ENCODE peak calls at places on chromosomes 12 and 14, in four cellular contexts. One of them, this sample, is unnamed.

GRCh38 chr14:106507354-106507753 is 981.0 kb downstream of the TMEM121 start:
- DNase-seq in germinal center: no peak
- DNase-seq in epithelial cell of esophagus: no peak
- DNase-seq in Peyer's patch: no peak
- DNase-seq in this sample: no peak

GRCh38 chr12:12946686-12947355 is 5.1 kb downstream of the GPRC5D start:
- DNase-seq in germinal center: no peak
- DNase-seq in epithelial cell of esophagus: no peak
- DNase-seq in Peyer's patch: no peak
- DNase-seq in this sample: no peak

GRCh38 chr14:104224516-104225281 is 86.3 kb downstream of the KIF26A start:
- DNase-seq in germinal center: peak; percentile 58
- DNase-seq in epithelial cell of esophagus: no peak
- DNase-seq in Peyer's patch: peak; percentile 68
- DNase-seq in this sample: no peak

GRCh38 chr14:104657114-104657524 is 32.3 kb upstream of the INF2 start:
- DNase-seq in germinal center: peak; percentile 91
- DNase-seq in epithelial cell of esophagus: no peak
- DNase-seq in Peyer's patch: no peak
- DNase-seq in this sample: no peak

GRCh38 chr12:46484396-46485061 is 112.0 kb upstream of the SLC38A2 start:
- DNase-seq in germinal center: no peak
- DNase-seq in epithelial cell of esophagus: no peak
- DNase-seq in Peyer's patch: no peak
- DNase-seq in this sample: no peak

GRCh38 chr14:100803694-100804075 is 22.2 kb upstream of the MEG3 start:
- DNase-seq in germinal center: no peak
- DNase-seq in epithelial cell of esophagus: no peak
- DNase-seq in Peyer's patch: no peak
- DNase-seq in this sample: no peak

GRCh38 chr14:99728231-99728920 is 44.3 kb downstream of the CYP46A1 start:
- DNase-seq in germinal center: no peak
- DNase-seq in epithelial cell of esophagus: no peak
- DNase-seq in Peyer's patch: peak; percentile 34
- DNase-seq in this sample: no peak

GRCh38 chr12:107014050-107014449 is 27.1 kb upstream of the MTERF2 start:
- DNase-seq in germinal center: no peak
- DNase-seq in epithelial cell of esophagus: peak; percentile 96
- DNase-seq in Peyer's patch: no peak
- DNase-seq in this sample: peak; percentile 52

GRCh38 chr14:76773188-76773885 is 12.1 kb downstream of the VASH1 start:
- DNase-seq in germinal center: no peak
- DNase-seq in epithelial cell of esophagus: peak; percentile 72
- DNase-seq in Peyer's patch: no peak
- DNase-seq in this sample: no peak

GRCh38 chr12:101877816-101878811 is 734 bp downstream of the DRAM1 start:
- DNase-seq in germinal center: peak; percentile 7
- DNase-seq in epithelial cell of esophagus: peak; percentile 32
- DNase-seq in Peyer's patch: no peak
- DNase-seq in this sample: peak; percentile 8

GRCh38 chr12:12704593-12705230 is 8.7 kb upstream of the GPR19 start:
- DNase-seq in germinal center: peak; percentile 28
- DNase-seq in epithelial cell of esophagus: peak; percentile 92
- DNase-seq in Peyer's patch: no peak
- DNase-seq in this sample: peak; percentile 81

GRCh38 chr14:63949696-63950095 is 96.9 kb downstream of the SYNE2 start:
- DNase-seq in germinal center: no peak
- DNase-seq in epithelial cell of esophagus: peak; percentile 25
- DNase-seq in Peyer's patch: no peak
- DNase-seq in this sample: no peak

GRCh38 chr12:68175566-68176033 is 16.1 kb upstream of the IFNG start:
- DNase-seq in germinal center: peak; percentile 19
- DNase-seq in epithelial cell of esophagus: no peak
- DNase-seq in Peyer's patch: no peak
- DNase-seq in this sample: peak; percentile 61

GRCh38 chr14:106841701-106842100 is 1315.3 kb downstream of the TMEM121 start:
- DNase-seq in germinal center: no peak
- DNase-seq in epithelial cell of esophagus: peak; percentile 11
- DNase-seq in Peyer's patch: no peak
- DNase-seq in this sample: no peak

GRCh38 chr14:105140581-105140980 is 28.0 kb downstream of the JAG2 start:
- DNase-seq in germinal center: no peak
- DNase-seq in epithelial cell of esophagus: no peak
- DNase-seq in Peyer's patch: no peak
- DNase-seq in this sample: no peak

GRCh38 chr14:60092516-60092915 is 793 bp downstream of the PCNX4 start:
- DNase-seq in germinal center: peak; percentile 16
- DNase-seq in epithelial cell of esophagus: peak; percentile 29
- DNase-seq in Peyer's patch: no peak
- DNase-seq in this sample: peak; percentile 9

GRCh38 chr12:94263011-94263786 is 114.8 kb downstream of the PLXNC1 start:
- DNase-seq in germinal center: peak; percentile 14
- DNase-seq in epithelial cell of esophagus: no peak
- DNase-seq in Peyer's patch: no peak
- DNase-seq in this sample: no peak

GRCh38 chr12:114668151-114668891 is 15.7 kb downstream of the TBX3 start:
- DNase-seq in germinal center: peak; percentile 41
- DNase-seq in epithelial cell of esophagus: peak; percentile 86
- DNase-seq in Peyer's patch: peak; percentile 93
- DNase-seq in this sample: peak; percentile 47

GRCh38 chr12:109463776-109464175 is 13.3 kb downstream of the KCTD10 start:
- DNase-seq in germinal center: no peak
- DNase-seq in epithelial cell of esophagus: no peak
- DNase-seq in Peyer's patch: no peak
- DNase-seq in this sample: no peak

GRCh38 chr14:89349196-89350008 is 67.6 kb downstream of the FOXN3 start:
- DNase-seq in germinal center: no peak
- DNase-seq in epithelial cell of esophagus: no peak
- DNase-seq in Peyer's patch: peak; percentile 70
- DNase-seq in this sample: no peak

GRCh38 chr12:95446511-95446910 is 27.4 kb upstream of the METAP2 start:
- DNase-seq in germinal center: no peak
- DNase-seq in epithelial cell of esophagus: no peak
- DNase-seq in Peyer's patch: peak; percentile 67
- DNase-seq in this sample: no peak

GRCh38 chr12:104648746-104649145 is 192.0 kb downstream of the CHST11 start:
- DNase-seq in germinal center: no peak
- DNase-seq in epithelial cell of esophagus: no peak
- DNase-seq in Peyer's patch: no peak
- DNase-seq in this sample: no peak

GRCh38 chr12:89682284-89682683 is 26.4 kb downstream of the ATP2B1 start:
- DNase-seq in germinal center: no peak
- DNase-seq in epithelial cell of esophagus: no peak
- DNase-seq in Peyer's patch: no peak
- DNase-seq in this sample: no peak

GRCh38 chr14:74551431-74551830 is 57.9 kb downstream of the ISCA2 start:
- DNase-seq in germinal center: no peak
- DNase-seq in epithelial cell of esophagus: no peak
- DNase-seq in Peyer's patch: no peak
- DNase-seq in this sample: no peak

GRCh38 chr12:116466536-116466935 is 92.6 kb upstream of the MAP1LC3B2 start:
- DNase-seq in germinal center: no peak
- DNase-seq in epithelial cell of esophagus: peak; percentile 21
- DNase-seq in Peyer's patch: no peak
- DNase-seq in this sample: no peak

GRCh38 chr12:95574030-95574429 is 22.8 kb upstream of the USP44 start:
- DNase-seq in germinal center: peak; percentile 13
- DNase-seq in epithelial cell of esophagus: no peak
- DNase-seq in Peyer's patch: no peak
- DNase-seq in this sample: no peak

GRCh38 chr14:85159726-85160125 is 370.2 kb upstream of the FLRT2 start:
- DNase-seq in germinal center: no peak
- DNase-seq in epithelial cell of esophagus: no peak
- DNase-seq in Peyer's patch: no peak
- DNase-seq in this sample: no peak

GRCh38 chr12:3556716-3557115 is 65.7 kb downstream of the PRMT8 start:
- DNase-seq in germinal center: no peak
- DNase-seq in epithelial cell of esophagus: no peak
- DNase-seq in Peyer's patch: no peak
- DNase-seq in this sample: no peak

GRCh38 chr12:114895822-114896221 is 211.8 kb upstream of the TBX3 start:
- DNase-seq in germinal center: no peak
- DNase-seq in epithelial cell of esophagus: no peak
- DNase-seq in Peyer's patch: no peak
- DNase-seq in this sample: no peak

GRCh38 chr12:53200458-53201169 is 6.4 kb downstream of the ITGB7 start:
- DNase-seq in germinal center: peak; percentile 68
- DNase-seq in epithelial cell of esophagus: peak; percentile 39
- DNase-seq in Peyer's patch: no peak
- DNase-seq in this sample: peak; percentile 98

GRCh38 chr14:84202486-84202885 is 1327.5 kb upstream of the FLRT2 start:
- DNase-seq in germinal center: no peak
- DNase-seq in epithelial cell of esophagus: no peak
- DNase-seq in Peyer's patch: no peak
- DNase-seq in this sample: no peak

GRCh38 chr12:14774074-14774943 is 29.0 kb downstream of the WBP11 start:
- DNase-seq in germinal center: peak; percentile 93
- DNase-seq in epithelial cell of esophagus: peak; percentile 98
- DNase-seq in Peyer's patch: peak; percentile 95
- DNase-seq in this sample: peak; percentile 91

This sample was measured in MM.1S.